ENCODE peak calls at places on chromosomes 12 and 14, in five cellular contexts. V is sigmoid colon; I is Panc1; P is CD8-positive, alpha-beta T cell; E is Peyer's patch. Q is an unnamed sample.
A peak's percentile ranks its signal among the peaks of the same experiment; 100 is the strongest.

GRCh38 chr14:35123388-35123703 is 994 bp downstream of the PRORP start:
- DNase-seq in P (no peak), I (no peak), V (no peak), E (no peak), Q (no peak)

GRCh38 chr12:130508318-130508717 is 170.6 kb downstream of the PIWIL1 start:
- DNase-seq in V (no peak), E (no peak), P (no peak), I (no peak), Q (no peak)

GRCh38 chr14:98445736-98446135 is 826.3 kb downstream of the BCL11B start:
- DNase-seq in E (no peak), V (no peak), P (no peak), I (no peak), Q (no peak)

GRCh38 chr14:60331201-60332045 is 82.4 kb downstream of the PPM1A start:
- DNase-seq in V (no peak), P (peak; percentile 84), I (peak; percentile 43), E (peak; percentile 73), Q (peak; percentile 68)

GRCh38 chr12:644818-645552 is 18.3 kb downstream of the NINJ2 start:
- DNase-seq in I (no peak), V (no peak), P (no peak), E (no peak), Q (no peak)

GRCh38 chr12:22733756-22734155 is 108.8 kb downstream of the ETNK1 start:
- DNase-seq in P (no peak), I (no peak), E (no peak), V (no peak), Q (no peak)

GRCh38 chr12:77225373-77225772 is 160.0 kb upstream of the E2F7 start:
- DNase-seq in I (no peak), V (no peak), E (no peak), P (no peak), Q (no peak)

GRCh38 chr12:104715562-104716182 is 242.4 kb downstream of the SLC41A2 start:
- DNase-seq in P (no peak), E (no peak), I (no peak), V (no peak), Q (no peak)

GRCh38 chr12:103884316-103884715 is 43.3 kb upstream of the NT5DC3 start:
- DNase-seq in V (no peak), P (peak; percentile 61), I (no peak), E (no peak), Q (no peak)

GRCh38 chr12:10214877-10215267 is 2.2 kb downstream of the GABARAPL1 start:
- DNase-seq in P (no peak), V (no peak), I (no peak), E (no peak), Q (no peak)

GRCh38 chr12:10213168-10214130 is 772 bp downstream of the GABARAPL1 start:
- DNase-seq in I (no peak), P (peak; percentile 80), E (peak; percentile 57), V (peak; percentile 93), Q (peak; percentile 90)

GRCh38 chr12:10218021-10218420 is 5.3 kb downstream of the GABARAPL1 start:
- DNase-seq in P (no peak), V (no peak), I (no peak), E (no peak), Q (no peak)

GRCh38 chr12:10214131-10214876 is 1.6 kb downstream of the GABARAPL1 start:
- DNase-seq in V (no peak), I (no peak), E (no peak), P (no peak), Q (no peak)

GRCh38 chr12:10215451-10215850 is 2.8 kb downstream of the GABARAPL1 start:
- DNase-seq in V (no peak), P (no peak), I (no peak), E (no peak), Q (no peak)
- H3K4me3 ChIP-seq in V (peak overlapping the region; percentile 84), P (no peak overlapping the region), I (peak overlapping the region; percentile 72), E (peak overlapping the region; percentile 85), Q (peak overlapping the region; percentile 81)

DNA sequence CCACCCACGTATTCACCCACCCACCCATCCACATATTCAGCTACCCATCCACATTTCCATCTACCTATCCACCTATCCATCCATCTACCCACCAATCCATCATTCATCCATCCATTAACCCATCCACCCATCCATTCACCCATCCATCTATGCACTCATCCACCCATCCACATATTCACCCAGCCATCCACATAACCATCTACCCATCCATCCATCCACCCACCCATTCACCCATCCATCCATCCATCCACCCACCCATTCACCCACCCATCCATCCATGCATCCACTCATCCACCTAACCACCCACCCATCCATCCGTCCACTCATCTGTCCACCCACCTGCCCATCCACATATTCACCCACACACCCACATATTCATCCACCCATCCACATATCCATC is 70.5 kb downstream of the LGMN start:
- DNase-seq in V (peak; percentile 29), P (no peak), I (no peak), E (no peak), Q (no peak)
- H3K4me1 ChIP-seq in V (peaks cover 12% of the 10 kb centered on the region), P (peaks cover 46% of the 10 kb centered on the region), I (no peaks in the 10 kb centered on the region), E (peaks cover 10% of the 10 kb centered on the region), Q (peaks cover 27% of the 10 kb centered on the region)

DNA sequence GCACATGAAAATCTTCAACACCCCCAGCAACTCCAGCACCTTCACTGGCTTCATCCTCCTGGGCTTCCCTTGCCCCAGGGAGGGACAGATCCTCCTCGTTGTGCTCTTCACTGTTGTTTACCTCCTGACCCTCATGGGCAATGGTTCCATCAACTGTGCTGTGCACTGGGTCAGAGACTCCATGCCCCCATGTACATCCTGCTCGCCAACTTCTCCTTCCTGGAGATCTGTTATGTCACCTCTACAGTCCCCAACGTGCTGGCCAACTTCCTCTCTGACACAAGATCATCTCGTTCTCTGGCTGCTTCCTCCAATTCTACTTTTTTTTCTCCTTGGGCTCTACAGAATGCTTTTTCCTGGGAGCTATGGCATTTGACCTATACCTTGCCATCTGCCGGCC is 11.5 kb upstream of the OR11G2 start:
- DNase-seq in I (no peak), V (no peak), E (no peak), P (no peak), Q (peak; percentile 56)
- H3K9me3 ChIP-seq in I (no peaks in the 10 kb centered on the region), V (no peaks in the 10 kb centered on the region), E (no peaks in the 10 kb centered on the region), P (no peaks in the 10 kb centered on the region), Q (no peaks in the 10 kb centered on the region)

GRCh38 chr14:61925732-61926445 is 163.7 kb downstream of the SNAPC1 start:
- DNase-seq in I (no peak), E (no peak), V (no peak), P (no peak), Q (no peak)

GRCh38 chr14:61925043-61925442 is 162.8 kb downstream of the SNAPC1 start:
- DNase-seq in E (peak; percentile 22), I (no peak), V (no peak), P (no peak), Q (no peak)

GRCh38 chr14:61928300-61928699 is 166.1 kb downstream of the SNAPC1 start:
- DNase-seq in V (no peak), P (no peak), I (no peak), E (no peak), Q (no peak)

GRCh38 chr14:61927521-61927920 is 165.3 kb downstream of the SNAPC1 start:
- DNase-seq in P (no peak), E (no peak), V (no peak), I (no peak), Q (no peak)

DNA sequence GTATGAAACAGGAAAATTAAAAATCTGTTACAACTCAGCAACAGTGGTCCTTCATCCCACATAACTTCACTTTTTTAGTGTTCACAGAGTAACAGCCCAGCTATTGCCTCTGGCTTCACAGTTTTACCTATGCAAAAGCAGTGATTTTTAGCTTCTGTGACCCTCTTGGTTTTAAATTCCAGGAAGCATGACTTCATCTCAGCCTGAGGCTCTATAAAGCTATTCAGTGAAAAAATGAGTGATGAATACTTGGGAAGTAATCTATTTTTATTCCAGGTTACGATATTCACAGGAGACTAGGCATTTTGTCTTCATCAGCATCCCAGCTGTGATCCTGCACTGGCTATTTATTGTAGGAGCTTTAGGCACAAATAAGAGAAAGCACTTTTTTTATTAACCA is 164.8 kb downstream of the SNAPC1 start:
- DNase-seq in I (no peak), V (no peak), P (no peak), E (no peak), Q (no peak)
- H3K4me3 ChIP-seq in I (no peak overlapping the region), V (no peak overlapping the region), P (no peak overlapping the region), E (no peak overlapping the region), Q (no peak overlapping the region)

GRCh38 chr12:75207338-75208083 is 2.1 kb downstream of the KCNC2 start:
- DNase-seq in P (no peak), I (no peak), V (no peak), E (no peak), Q (peak; percentile 35)
- H3K4me1 ChIP-seq in P (no peaks in the 10 kb centered on the region), I (no peaks in the 10 kb centered on the region), V (peaks cover 7% of the 10 kb centered on the region), E (no peaks in the 10 kb centered on the region), Q (no peaks in the 10 kb centered on the region)